ENCODE peak calls at places on chromosomes 2 and 18, in six cellular contexts. M is NB4, Q is transverse colon, T is pancreas, A is left lung, I is progenitor cell of endocrine pancreas. C is an unnamed sample.

GRCh38 chr2:229980440-229981184 is 58.3 kb downstream of the FBXO36 start:
- DNase-seq in M (peak; percentile 65), Q (peak; percentile 25), T (no peak), A (peak; percentile 32), I (no peak), C (no peak)

GRCh38 chr2:27958711-27959378 is 68.3 kb downstream of the BABAM2 start:
- DNase-seq in M (peak; percentile 44), Q (no peak), T (no peak), A (no peak), I (no peak), C (no peak)

GRCh38 chr2:134203175-134203574 is 50.7 kb upstream of the MGAT5 start:
- DNase-seq in M (no peak), Q (no peak), T (no peak), A (no peak), I (no peak), C (no peak)

GRCh38 chr2:239895116-239895515 is 130.0 kb downstream of the NDUFA10 start:
- DNase-seq in M (no peak), Q (no peak), T (no peak), A (no peak), I (no peak), C (no peak)

GRCh38 chr2:86393521-86394490 is 47.4 kb upstream of the KDM3A start:
- DNase-seq in M (no peak), Q (peak; percentile 29), T (no peak), A (peak; percentile 35), I (no peak), C (no peak)

GRCh38 chr2:209380278-209380677 is 43.6 kb upstream of the MAP2 start:
- DNase-seq in M (peak; percentile 43), Q (no peak), T (no peak), A (no peak), I (no peak), C (no peak)

GRCh38 chr2:27381577-27382181 is 1.1 kb upstream of the ZNF513 start:
- DNase-seq in M (no peak), Q (no peak), T (no peak), A (no peak), I (no peak), C (no peak)

GRCh38 chr2:7841751-7842150 is 840.1 kb upstream of the ID2 start:
- DNase-seq in M (no peak), Q (no peak), T (no peak), A (no peak), I (no peak), C (no peak)

GRCh38 chr18:9016819-9017169 is 85.7 kb upstream of the NDUFV2 start:
- DNase-seq in M (no peak), Q (no peak), T (no peak), A (no peak), I (no peak), C (no peak)

GRCh38 chr18:79496237-79496977 is 100.7 kb downstream of the NFATC1 start:
- DNase-seq in M (no peak), Q (no peak), T (peak; percentile 56), A (peak; percentile 26), I (no peak), C (no peak)

GRCh38 chr2:38164881-38165280 is 88.9 kb upstream of the CYP1B1 start:
- DNase-seq in M (no peak), Q (no peak), T (no peak), A (no peak), I (no peak), C (peak; percentile 15)

GRCh38 chr2:30402441-30403182 is 44.4 kb upstream of the LCLAT1 start:
- DNase-seq in M (no peak), Q (no peak), T (no peak), A (no peak), I (no peak), C (no peak)

GRCh38 chr2:19973471-19973870 is 16.4 kb downstream of the WDR35 start:
- DNase-seq in M (no peak), Q (no peak), T (no peak), A (no peak), I (no peak), C (no peak)

GRCh38 chr2:204842731-204843490 is 297.6 kb downstream of the PARD3B start:
- DNase-seq in M (no peak), Q (no peak), T (no peak), A (no peak), I (no peak), C (no peak)

GRCh38 chr2:11127791-11128190 is 27.5 kb upstream of the SLC66A3 start:
- DNase-seq in M (no peak), Q (no peak), T (no peak), A (no peak), I (no peak), C (no peak)

GRCh38 chr18:71020342-71021096 is 731.7 kb downstream of the SOCS6 start:
- DNase-seq in M (no peak), Q (no peak), T (no peak), A (no peak), I (no peak), C (no peak)

GRCh38 chr2:232543928-232544631 is 4.6 kb downstream of the CHRNG start:
- DNase-seq in M (no peak), Q (no peak), T (peak; percentile 69), A (no peak), I (no peak), C (no peak)

GRCh38 chr2:185875532-185875931 is 136.9 kb downstream of the FSIP2 start:
- DNase-seq in M (no peak), Q (no peak), T (no peak), A (no peak), I (no peak), C (no peak)

GRCh38 chr2:219914577-219914976 is 287.1 kb downstream of the SLC4A3 start:
- DNase-seq in M (no peak), Q (no peak), T (no peak), A (no peak), I (no peak), C (no peak)

GRCh38 chr2:30639836-30640235 is 167.4 kb downstream of the CAPN13 start:
- DNase-seq in M (no peak), Q (no peak), T (no peak), A (no peak), I (no peak), C (no peak)

GRCh38 chr2:128606837-128607236 is 288.2 kb upstream of the HS6ST1 start:
- DNase-seq in M (no peak), Q (no peak), T (peak; percentile 17), A (peak; percentile 25), I (no peak), C (no peak)

GRCh38 chr2:168165418-168165817 is 82.0 kb downstream of the STK39 start:
- DNase-seq in M (peak; percentile 24), Q (no peak), T (no peak), A (no peak), I (no peak), C (no peak)

DNA sequence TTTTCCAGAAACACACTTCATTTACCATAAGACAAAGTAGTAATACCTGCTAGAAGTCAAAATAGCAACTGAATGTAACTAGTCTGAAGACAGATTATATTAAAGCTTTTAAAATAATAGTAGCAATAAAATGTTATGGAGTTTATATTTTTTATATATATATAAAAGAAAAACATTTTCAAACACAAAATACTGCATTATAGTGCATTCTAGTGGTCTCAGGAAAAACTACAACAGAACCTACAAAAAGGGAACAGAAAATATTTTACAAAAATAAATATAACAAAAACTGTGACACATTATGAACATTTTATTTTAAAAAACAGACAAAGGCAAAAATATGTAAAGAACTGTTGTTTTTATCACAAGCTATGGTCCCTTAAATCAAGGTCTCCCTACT is 48.0 kb downstream of the STRN start:
- DNase-seq in M (no peak), Q (no peak), T (no peak), A (no peak), I (no peak), C (no peak)
- TF ChIP-seq CTCF in M (no peak), Q (no peak), T (no peak), A (peak; percentile 16), I (peak; percentile 46), C (no peak)

GRCh38 chr2:231110551-231110950 is 14.3 kb downstream of the HTR2B start:
- DNase-seq in M (peak; percentile 35), Q (no peak), T (no peak), A (no peak), I (no peak), C (no peak)
- TF ChIP-seq CTCF in M (no peak), Q (peak; percentile 13), T (no peak), A (no peak), I (no peak), C (no peak)

DNA sequence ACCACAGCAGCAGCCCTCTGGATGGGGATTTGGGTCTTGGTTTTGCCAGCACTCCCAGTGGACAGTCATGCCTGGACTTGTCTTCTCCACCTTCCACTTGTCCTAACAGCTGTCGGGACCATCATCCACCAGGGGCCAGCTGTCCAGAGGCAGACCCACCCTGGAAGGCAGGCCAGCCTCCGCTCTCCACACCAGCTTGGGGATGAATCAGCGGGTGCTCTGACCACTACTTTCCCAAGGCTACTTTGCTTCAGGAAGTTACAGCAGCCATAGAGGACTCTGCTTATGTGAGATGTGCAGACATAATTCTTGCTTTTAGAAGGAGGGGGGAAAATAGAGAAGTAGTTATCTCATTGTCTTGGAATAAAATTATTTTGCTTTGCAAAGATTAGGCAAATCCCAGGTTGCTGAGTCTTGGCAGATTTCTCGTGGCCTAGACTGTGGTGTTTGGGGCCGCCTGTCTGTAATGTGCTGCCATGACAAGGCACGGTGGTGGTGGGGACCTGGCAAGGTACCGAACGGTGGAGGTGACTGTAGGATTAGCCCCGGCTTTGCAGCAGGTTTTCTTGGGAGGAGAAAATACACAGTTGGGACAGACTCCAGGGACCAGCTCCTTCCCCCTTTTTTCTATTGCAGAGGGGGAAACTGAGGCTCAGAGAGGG is 148.7 kb downstream of the AGAP1 start:
- DNase-seq in M (no peak), Q (no peak), T (no peak), A (no peak), I (no peak), C (no peak)
- TF ChIP-seq CTCF in M (no peak), Q (no peak), T (no peak), A (no peak), I (no peak), C (no peak)

GRCh38 chr2:70974592-70974991 is 3.8 kb upstream of the ANKRD53 start:
- DNase-seq in M (no peak), Q (no peak), T (no peak), A (no peak), I (no peak), C (no peak)

GRCh38 chr2:70978388-70979357 is at the start of gene ANKRD53:
- DNase-seq in M (no peak), Q (peak; percentile 58), T (peak; percentile 90), A (no peak), I (peak; percentile 75), C (peak; percentile 38)

GRCh38 chr2:70979626-70980025 is 1.2 kb downstream of the ANKRD53 start:
- DNase-seq in M (no peak), Q (no peak), T (no peak), A (no peak), I (no peak), C (no peak)

GRCh38 chr2:70975237-70975636 is 3.2 kb upstream of the ANKRD53 start:
- DNase-seq in M (no peak), Q (no peak), T (no peak), A (no peak), I (no peak), C (no peak)

DNA sequence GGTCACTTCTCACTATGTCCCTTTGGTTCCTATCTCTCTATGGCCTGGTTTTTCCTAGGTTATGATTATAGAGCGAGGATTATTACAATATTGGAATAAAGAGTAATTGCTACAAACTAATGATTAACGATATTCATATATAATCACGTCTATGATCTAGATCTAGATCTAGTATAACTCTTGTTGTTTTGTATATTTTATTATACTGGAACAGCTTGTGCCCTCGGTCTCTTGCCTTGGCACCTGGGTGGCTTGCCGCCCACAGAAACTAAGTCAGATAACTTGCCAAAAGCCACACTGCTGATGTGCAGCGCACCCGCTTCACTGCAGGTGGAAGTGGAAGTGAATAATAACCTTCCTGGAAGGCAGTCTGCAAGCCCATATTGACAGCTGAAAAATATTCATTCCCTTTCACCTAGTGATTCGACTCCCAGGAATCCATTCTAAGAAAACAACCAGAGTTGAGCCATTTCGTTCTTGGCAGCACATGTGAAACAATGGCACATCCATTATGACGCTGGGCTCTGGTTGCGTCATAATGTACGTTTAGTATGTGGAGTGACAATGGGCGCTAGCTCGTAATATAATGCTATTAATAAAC is 725 bp upstream of the ANKRD53 start:
- DNase-seq in M (no peak), Q (peak; percentile 57), T (no peak), A (no peak), I (no peak), C (no peak)
- TF ChIP-seq CTCF in M (no peak), Q (no peak), T (no peak), A (no peak), I (peak; percentile 13), C (no peak)